ENCODE peak calls at places on chromosome 19, in four cellular contexts. W is IMR-90, G is heart right ventricle, P is lung. M is an unnamed sample.

GRCh38 chr19:12665281-12665573 is 1.3 kb downstream of the MAN2B1 start:
- DNase-seq in W (no peak), G (peak), P (peak), M (no peak)

GRCh38 chr19:6196361-6196760 is 60.9 kb downstream of the ACSBG2 start:
- DNase-seq in W (no peak), G (no peak), P (no peak), M (no peak)

GRCh38 chr19:11581740-11582139 is 4.3 kb upstream of the ACP5 start:
- DNase-seq in W (peak), G (no peak), P (no peak), M (no peak)

GRCh38 chr19:4970558-4971423 is 1.9 kb downstream of the KDM4B start:
- DNase-seq in W (no peak), G (no peak), P (no peak), M (no peak)

GRCh38 chr19:6023936-6024335 is 46.0 kb upstream of the RANBP3 start:
- DNase-seq in W (no peak), G (no peak), P (no peak), M (no peak)

GRCh38 chr19:571127-571974 is 1.0 kb upstream of the BSG start:
- DNase-seq in W (peak), G (no peak), P (peak), M (no peak)

GRCh38 chr19:56076413-56076998 is 44.6 kb downstream of the ZNF787 start:
- DNase-seq in W (peak), G (peak), P (peak), M (peak)

GRCh38 chr19:38700933-38701454 is 43.3 kb downstream of the CAPN12 start:
- DNase-seq in W (no peak), G (no peak), P (no peak), M (no peak)

GRCh38 chr19:51793994-51794393 is 963 bp upstream of the FPR3 start:
- DNase-seq in W (no peak), G (no peak), P (no peak), M (no peak)

GRCh38 chr19:15293751-15294505 is 38.4 kb downstream of the BRD4 start:
- DNase-seq in W (peak), G (no peak), P (no peak), M (no peak)

GRCh38 chr19:17830567-17831418 is 9.5 kb upstream of the INSL3 start:
- DNase-seq in W (peak), G (peak), P (peak), M (no peak)

GRCh38 chr19:49560358-49560900 is 19.9 kb downstream of the NOSIP start:
- DNase-seq in W (no peak), G (peak), P (no peak), M (no peak)

DNA sequence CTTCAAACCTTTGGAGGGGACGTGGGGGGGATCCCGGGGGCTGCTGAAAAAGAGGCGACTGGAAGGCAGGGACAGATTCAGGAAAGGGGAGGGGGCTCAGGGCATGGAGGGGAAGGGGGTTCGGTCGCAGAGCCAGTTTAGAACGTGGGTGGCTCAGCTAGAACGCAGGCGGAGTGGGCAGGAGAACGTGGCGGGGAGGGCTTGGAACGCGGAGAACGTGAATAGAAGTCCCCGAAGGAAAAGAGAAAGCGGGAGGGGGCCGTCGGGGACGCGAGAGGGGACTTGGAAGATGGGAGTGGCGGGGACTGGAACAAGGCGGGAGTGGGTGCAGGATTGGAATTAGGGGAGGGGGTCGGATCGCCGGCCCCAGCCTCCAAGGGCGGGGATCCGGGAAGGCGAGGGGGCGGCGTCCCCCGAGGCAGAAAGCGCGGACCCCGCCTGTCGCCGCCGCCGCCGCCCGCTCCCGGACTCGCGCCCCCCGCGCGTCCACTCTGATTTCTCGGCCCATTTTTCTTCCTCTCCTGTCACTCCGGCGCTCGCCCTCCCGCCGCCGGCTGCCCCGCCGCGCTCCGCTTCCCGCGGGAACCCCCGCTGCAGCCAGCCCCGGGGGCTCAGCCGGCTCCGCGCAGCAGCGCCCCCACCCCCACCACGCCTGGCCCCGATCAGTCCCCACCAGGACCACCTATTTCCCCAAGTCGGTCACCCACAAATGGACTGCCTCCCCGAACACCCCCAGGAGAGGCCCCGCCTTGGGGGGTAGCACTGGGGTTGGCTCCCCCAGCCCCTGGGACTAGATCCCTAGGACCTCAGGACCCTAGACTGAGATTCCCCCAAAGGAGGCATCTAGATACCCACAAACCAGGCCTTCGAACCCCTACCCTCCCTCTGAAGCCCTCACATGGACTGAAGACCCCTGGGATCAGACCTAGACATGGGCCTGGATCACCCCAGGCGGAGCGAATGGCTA is 12.5 kb upstream of the ERFL start:
- DNase-seq in W (no peak), G (no peak), P (no peak), M (no peak)
- H3K4me3 ChIP-seq in W (peak), G (peak), P (peak), M (peak)

GRCh38 chr19:53849237-53849676 is 18.4 kb upstream of the MYADM start:
- DNase-seq in W (peak), G (peak), P (no peak), M (peak)

DNA sequence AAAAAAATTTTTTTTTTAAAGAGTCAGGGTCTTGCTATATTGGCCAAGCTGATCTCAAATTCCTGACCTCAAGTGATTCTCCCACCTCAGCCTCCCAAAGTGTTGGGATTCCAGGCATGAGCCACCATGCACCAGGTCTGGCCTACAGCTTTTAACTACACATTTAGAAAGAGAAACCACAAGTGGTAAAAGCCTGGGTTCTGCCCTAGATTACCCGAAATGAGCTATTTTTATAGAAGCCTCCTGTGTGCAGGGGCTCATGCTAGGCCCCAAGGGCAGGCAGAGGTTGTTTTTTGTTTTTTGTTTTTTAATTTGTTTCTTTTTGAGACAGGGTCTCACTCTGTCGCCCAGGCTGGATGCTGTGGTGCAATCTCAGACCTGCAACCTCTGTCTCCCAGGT is 14.0 kb upstream of the MYADM start:
- DNase-seq in W (no peak), G (no peak), P (no peak), M (no peak)
- TF ChIP-seq CTCF in W (no peak), G (no peak), P (no peak), M (no peak)

DNA sequence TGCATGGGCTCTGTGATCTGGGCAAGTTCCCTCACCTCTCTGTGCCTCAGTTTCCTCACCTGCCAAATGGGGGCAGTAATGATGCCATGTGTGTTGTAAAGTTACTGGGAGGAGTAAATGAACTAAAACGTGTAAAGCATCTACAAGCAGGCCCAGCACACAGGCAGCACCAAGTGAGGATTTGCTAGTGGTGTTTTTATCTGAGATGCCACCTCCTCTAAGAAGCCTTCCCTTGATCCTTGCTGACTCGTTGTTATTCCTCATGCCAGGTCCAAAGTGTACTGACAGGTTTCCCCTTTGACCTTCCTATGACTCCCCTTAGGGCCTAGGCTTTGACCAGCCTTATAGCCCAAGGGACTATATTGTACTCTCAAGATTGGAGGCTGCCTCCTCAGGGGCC is 1.5 kb upstream of the UQCRFS1 start:
- DNase-seq in W (no peak), G (no peak), P (no peak), M (no peak)
- H3K4me3 ChIP-seq in W (no peak), G (no peak), P (no peak), M (no peak)

GRCh38 chr19:36255316-36255715 is 40.4 kb downstream of the ZNF146 start:
- DNase-seq in W (no peak), G (no peak), P (no peak), M (no peak)

GRCh38 chr19:36257512-36257876 is 42.6 kb downstream of the ZNF146 start:
- DNase-seq in W (no peak), G (no peak), P (no peak), M (no peak)

GRCh38 chr19:36256064-36256463 is 41.2 kb downstream of the ZNF146 start:
- DNase-seq in W (no peak), G (no peak), P (no peak), M (no peak)

GRCh38 chr19:36258028-36258875 is 43.3 kb downstream of the ZNF146 start:
- DNase-seq in W (no peak), G (no peak), P (no peak), M (no peak)

DNA sequence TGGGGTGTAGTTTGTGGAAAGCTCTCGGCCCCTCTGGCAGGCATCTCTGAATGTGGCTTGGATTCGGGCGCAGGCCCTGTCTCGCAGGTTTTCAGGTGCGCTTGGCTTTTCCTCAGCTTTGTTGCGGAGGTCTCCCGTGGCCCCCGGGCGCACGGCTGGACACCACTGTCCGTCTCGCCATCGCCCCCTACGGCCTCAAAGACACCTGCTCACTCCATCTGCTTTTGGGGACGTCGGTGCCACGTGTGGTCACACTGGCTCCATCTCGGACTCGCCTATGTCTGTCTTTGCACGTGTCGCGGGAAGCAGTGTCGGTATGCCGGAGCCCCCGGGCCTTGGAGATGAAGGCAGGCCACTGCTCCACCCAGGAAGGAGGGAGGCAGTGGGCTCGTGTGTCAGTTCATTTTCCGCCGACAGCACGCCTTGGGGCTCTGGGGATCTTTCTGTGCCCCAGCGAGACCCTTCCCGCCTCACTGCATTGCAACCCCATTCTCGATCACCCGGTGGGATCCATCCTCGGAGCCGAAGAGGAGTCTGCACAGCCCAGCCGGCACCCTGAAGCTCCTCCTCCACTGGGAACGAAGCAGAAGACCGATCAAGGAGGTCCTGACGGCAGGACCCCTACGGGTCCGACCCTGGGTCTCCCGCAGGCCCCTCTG is 42.1 kb downstream of the ZNF146 start:
- DNase-seq in W (no peak), G (no peak), P (no peak), M (no peak)
- TF ChIP-seq CTCF in W (no peak), G (no peak), P (no peak), M (no peak)

M was measured in AG09309.